ENCODE peak calls at places on chromosomes 3 and 15, in seven cellular contexts. M, I, L, J, T, U and S are unnamed samples.

GRCh38 chr15:82789491-82789890 is 16.4 kb downstream of the FSD2 start:
- DNase-seq in M (no peak), I (no peak), L (no peak), J (no peak), T (peak), U (peak), S (no peak)

GRCh38 chr3:168121175-168121853 is 25.6 kb upstream of the GOLIM4 start:
- DNase-seq in M (no peak), I (peak), L (no peak), J (peak), T (peak), U (peak), S (no peak)

GRCh38 chr3:177713921-177714900 is 516.9 kb upstream of the TBL1XR1 start:
- DNase-seq in M (no peak), I (no peak), L (peak), J (no peak), T (no peak), U (no peak), S (no peak)

GRCh38 chr15:56322444-56322843 is 42.8 kb upstream of the TEX9 start:
- DNase-seq in M (no peak), I (no peak), L (no peak), J (no peak), T (no peak), U (no peak), S (no peak)

GRCh38 chr3:65210026-65210814 is 522.4 kb upstream of the ADAMTS9 start:
- DNase-seq in M (no peak), I (no peak), L (no peak), J (no peak), T (no peak), U (no peak), S (no peak)

GRCh38 chr3:47612178-47612577 is 33.5 kb upstream of the CSPG5 start:
- DNase-seq in M (peak), I (no peak), L (peak), J (no peak), T (peak), U (peak), S (peak)

GRCh38 chr3:129418041-129418973 is 10.1 kb downstream of the EFCAB12 start:
- DNase-seq in M (no peak), I (no peak), L (no peak), J (no peak), T (no peak), U (no peak), S (no peak)

GRCh38 chr3:119297169-119297568 is 3.0 kb downstream of the ARHGAP31 start:
- DNase-seq in M (no peak), I (no peak), L (no peak), J (no peak), T (peak), U (peak), S (no peak)

GRCh38 chr3:197303452-197303851 is 5.0 kb upstream of the DLG1 start:
- DNase-seq in M (no peak), I (no peak), L (no peak), J (no peak), T (no peak), U (no peak), S (no peak)

GRCh38 chr3:177431525-177432255 is 234.4 kb upstream of the TBL1XR1 start:
- DNase-seq in M (no peak), I (no peak), L (no peak), J (no peak), T (no peak), U (no peak), S (no peak)

GRCh38 chr15:94887406-94887805 is 656.0 kb downstream of the MCTP2 start:
- DNase-seq in M (peak), I (no peak), L (peak), J (no peak), T (no peak), U (no peak), S (no peak)

GRCh38 chr15:34810455-34811146 is 15.3 kb upstream of the ACTC1 start:
- DNase-seq in M (peak), I (no peak), L (peak), J (no peak), T (peak), U (peak), S (peak)

GRCh38 chr3:64163755-64164148 is 61.5 kb downstream of the PRICKLE2 start:
- DNase-seq in M (peak), I (no peak), L (no peak), J (no peak), T (peak), U (peak), S (peak)

GRCh38 chr15:90607361-90607760 is 77.6 kb downstream of the CRTC3 start:
- DNase-seq in M (no peak), I (no peak), L (no peak), J (no peak), T (no peak), U (no peak), S (no peak)

GRCh38 chr15:82045179-82045891 is 483 bp downstream of the MEX3B start:
- DNase-seq in M (peak), I (peak), L (no peak), J (peak), T (peak), U (peak), S (no peak)

GRCh38 chr3:127612966-127613365 is 14.8 kb downstream of the MCM2 start:
- DNase-seq in M (peak), I (no peak), L (no peak), J (no peak), T (peak), U (peak), S (peak)

GRCh38 chr15:53031469-53031868 is 241.3 kb upstream of the ONECUT1 start:
- DNase-seq in M (no peak), I (no peak), L (no peak), J (no peak), T (no peak), U (no peak), S (no peak)

GRCh38 chr3:147313513-147313912 is 92.8 kb downstream of the ZIC4 start:
- DNase-seq in M (no peak), I (no peak), L (no peak), J (no peak), T (no peak), U (no peak), S (no peak)

GRCh38 chr15:51046799-51047449 is 47.8 kb downstream of the TNFAIP8L3 start:
- DNase-seq in M (no peak), I (peak), L (no peak), J (no peak), T (peak), U (peak), S (no peak)

GRCh38 chr3:114022145-114022544 is 34.2 kb downstream of the CCDC191 start:
- DNase-seq in M (no peak), I (no peak), L (no peak), J (no peak), T (no peak), U (peak), S (no peak)

GRCh38 chr3:44509985-44510360 is 32.5 kb upstream of the ZNF445 start:
- DNase-seq in M (no peak), I (no peak), L (no peak), J (no peak), T (peak), U (peak), S (no peak)

GRCh38 chr15:51837784-51838183 is 8.3 kb downstream of the TMOD3 start:
- DNase-seq in M (no peak), I (no peak), L (no peak), J (no peak), T (no peak), U (peak), S (no peak)

GRCh38 chr3:140588558-140588957 is 89.3 kb upstream of the TRIM42 start:
- DNase-seq in M (no peak), I (no peak), L (no peak), J (no peak), T (peak), U (peak), S (no peak)

GRCh38 chr3:59426851-59427565 is 377.2 kb upstream of the CFAP20DC start:
- DNase-seq in M (peak), I (no peak), L (no peak), J (no peak), T (peak), U (peak), S (no peak)

GRCh38 chr15:85886345-85886935 is 91.7 kb upstream of the KLHL25 start:
- DNase-seq in M (no peak), I (no peak), L (no peak), J (no peak), T (no peak), U (no peak), S (no peak)

GRCh38 chr15:45534821-45535220 is 12.3 kb upstream of the SLC30A4 start:
- DNase-seq in M (no peak), I (no peak), L (no peak), J (no peak), T (no peak), U (no peak), S (no peak)

GRCh38 chr3:9980251-9980650 is 6.4 kb downstream of the EMC3 start:
- DNase-seq in M (no peak), I (no peak), L (no peak), J (no peak), T (no peak), U (no peak), S (no peak)

GRCh38 chr3:117218709-117219108 is 509.1 kb downstream of the TUSC7 start:
- DNase-seq in M (no peak), I (no peak), L (no peak), J (no peak), T (no peak), U (no peak), S (no peak)

GRCh38 chr3:159032311-159032710 is 230.5 kb downstream of the MFSD1 start:
- DNase-seq in M (peak), I (no peak), L (no peak), J (no peak), T (peak), U (peak), S (no peak)

GRCh38 chr3:25662921-25663320 is 1.8 kb downstream of the TOP2B start:
- DNase-seq in M (no peak), I (no peak), L (no peak), J (no peak), T (peak), U (no peak), S (no peak)

GRCh38 chr3:72673011-72673771 is 175.1 kb downstream of the SHQ1 start:
- DNase-seq in M (no peak), I (no peak), L (no peak), J (no peak), T (no peak), U (no peak), S (no peak)

GRCh38 chr15:26697913-26698312 is 75.0 kb downstream of the GABRB3 start:
- DNase-seq in M (no peak), I (no peak), L (no peak), J (no peak), T (no peak), U (no peak), S (no peak)

GRCh38 chr15:31740203-31740602 is 290.1 kb upstream of the CHRNA7 start:
- DNase-seq in M (no peak), I (no peak), L (no peak), J (no peak), T (no peak), U (no peak), S (peak)

GRCh38 chr15:48806151-48806550 is 4.7 kb downstream of the CEP152 start:
- DNase-seq in M (no peak), I (no peak), L (no peak), J (no peak), T (peak), U (no peak), S (no peak)

GRCh38 chr15:83653639-83654378 is at the start of gene ADAMTSL3:
- DNase-seq in M (peak), I (peak), L (no peak), J (peak), T (peak), U (peak), S (no peak)

GRCh38 chr3:152398495-152398894 is 129.8 kb downstream of the MBNL1 start:
- DNase-seq in M (no peak), I (no peak), L (no peak), J (no peak), T (no peak), U (peak), S (no peak)

GRCh38 chr3:13934813-13935212 is 54.9 kb upstream of the WNT7A start:
- DNase-seq in M (no peak), I (no peak), L (no peak), J (no peak), T (no peak), U (no peak), S (no peak)

GRCh38 chr3:13934315-13934714 is 54.4 kb upstream of the WNT7A start:
- DNase-seq in M (no peak), I (no peak), L (no peak), J (no peak), T (no peak), U (no peak), S (no peak)

GRCh38 chr3:13935494-13936094 is 55.7 kb upstream of the WNT7A start:
- DNase-seq in M (no peak), I (no peak), L (no peak), J (no peak), T (no peak), U (no peak), S (no peak)

GRCh38 chr3:13931172-13931571 is 51.3 kb upstream of the WNT7A start:
- DNase-seq in M (no peak), I (no peak), L (no peak), J (no peak), T (no peak), U (no peak), S (no peak)

DNA sequence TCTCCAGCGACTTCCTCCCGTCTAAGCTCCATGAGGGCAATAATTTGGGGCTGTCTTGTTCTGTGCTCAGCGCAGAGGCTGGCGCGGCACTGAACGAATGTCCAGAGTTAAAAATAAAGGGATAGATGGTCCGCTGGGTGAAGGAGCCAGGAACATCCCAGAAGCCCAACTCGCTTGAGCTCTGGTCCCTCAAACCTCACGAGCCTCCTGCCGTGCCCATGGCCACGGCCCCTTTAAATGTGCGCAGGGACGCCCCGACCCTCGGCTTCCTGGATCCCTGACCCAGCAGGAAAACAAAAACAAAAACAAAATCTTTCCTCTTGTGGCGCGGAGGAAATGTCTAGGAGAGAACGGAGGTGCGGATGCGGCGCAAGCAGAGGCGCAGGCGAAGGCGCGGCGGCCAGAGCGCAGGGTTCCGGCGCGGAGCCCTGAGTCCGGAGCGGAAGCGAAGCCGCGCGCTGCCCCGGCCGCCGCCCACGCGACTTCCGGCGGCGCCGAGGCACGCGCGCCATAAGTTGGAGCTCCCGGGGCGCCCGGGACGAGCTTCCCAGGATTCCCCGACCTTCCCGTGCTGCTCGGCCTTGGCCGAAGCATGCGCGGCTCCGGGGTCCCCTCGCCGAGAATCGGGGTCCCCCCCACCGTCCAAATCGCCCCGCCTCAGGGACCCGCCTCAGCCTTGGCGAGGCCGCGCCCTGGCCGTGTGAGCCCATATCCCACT is 52.9 kb upstream of the WNT7A start:
- DNase-seq in M (no peak), I (no peak), L (no peak), J (no peak), T (peak), U (no peak), S (no peak)
- H3K4me3 ChIP-seq in M (peak), I (peak), L (no peak), J (peak), T (peak), U (peak), S (peak)

GRCh38 chr3:196097373-196098154 is 15.7 kb upstream of the TFRC start:
- DNase-seq in M (peak), I (no peak), L (no peak), J (no peak), T (no peak), U (no peak), S (no peak)
- H3K4me3 ChIP-seq in M (no peak), I (no peak), L (no peak), J (no peak), T (no peak), U (no peak), S (no peak)

GRCh38 chr3:172268425-172268824 is 179.8 kb downstream of the GHSR start:
- DNase-seq in M (no peak), I (no peak), L (no peak), J (no peak), T (no peak), U (no peak), S (no peak)
- H3K4me3 ChIP-seq in M (no peak), I (no peak), L (no peak), J (no peak), T (no peak), U (no peak), S (no peak)

GRCh38 chr3:172517859-172518466 is 5.3 kb downstream of the TNFSF10 start:
- DNase-seq in M (peak), I (no peak), L (no peak), J (no peak), T (peak), U (no peak), S (no peak)

GRCh38 chr3:172516318-172517214 is 6.7 kb downstream of the TNFSF10 start:
- DNase-seq in M (peak), I (peak), L (peak), J (peak), T (peak), U (peak), S (no peak)

GRCh38 chr3:172520332-172520831 is 2.8 kb downstream of the TNFSF10 start:
- DNase-seq in M (peak), I (no peak), L (no peak), J (no peak), T (peak), U (peak), S (peak)

GRCh38 chr3:172519740-172520139 is 3.5 kb downstream of the TNFSF10 start:
- DNase-seq in M (peak), I (no peak), L (no peak), J (no peak), T (no peak), U (no peak), S (no peak)

GRCh38 chr3:172519241-172519640 is 4.0 kb downstream of the TNFSF10 start:
- DNase-seq in M (no peak), I (no peak), L (no peak), J (no peak), T (no peak), U (no peak), S (no peak)
- H3K4me3 ChIP-seq in M (no peak), I (no peak), L (no peak), J (no peak), T (no peak), U (no peak), S (peak)

DNA sequence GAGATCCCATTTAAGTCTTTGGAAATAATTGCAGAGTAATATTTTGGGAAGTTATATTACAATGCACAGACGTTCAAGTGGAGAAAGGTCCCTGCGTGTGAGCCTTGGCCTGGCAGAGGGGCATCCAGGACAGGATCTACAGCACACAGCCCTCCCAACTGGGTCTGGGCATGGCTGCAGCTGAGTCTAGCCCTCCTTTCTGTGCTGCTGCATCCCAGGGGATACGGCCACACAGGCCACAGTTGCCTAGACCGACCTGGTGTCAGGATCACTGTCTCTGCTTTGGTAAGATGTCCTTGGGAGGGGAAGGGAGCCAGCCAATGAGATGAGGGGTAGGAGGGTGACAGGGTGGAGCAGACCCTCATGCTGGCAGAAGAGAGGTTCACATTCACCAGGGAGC is 46.1 kb downstream of the APBA2 start:
- DNase-seq in M (no peak), I (no peak), L (no peak), J (no peak), T (no peak), U (no peak), S (no peak)
- H3K4me3 ChIP-seq in M (no peak), I (no peak), L (no peak), J (no peak), T (no peak), U (no peak), S (no peak)